ENCODE peak calls at places on chromosomes 13 and 19, in five cellular contexts. V is right cardiac atrium, M is cardiac muscle cell, J is psoas muscle, H is neuronal stem cell. Y is an unnamed sample.

GRCh38 chr13:33931397-33931987 is 113.5 kb downstream of the RFC3 start:
- DNase-seq in V (no peak), M (peak; percentile 76), J (no peak), H (peak; percentile 39), Y (peak; percentile 73)

GRCh38 chr19:48695743-48696352 is at the start of gene FUT2:
- DNase-seq in V (no peak), M (no peak), J (no peak), H (no peak), Y (peak; percentile 41)

GRCh38 chr13:113411216-113412023 is 41.9 kb downstream of the ADPRHL1 start:
- DNase-seq in V (peak; percentile 86), M (peak; percentile 74), J (peak; percentile 89), H (no peak), Y (peak; percentile 1)

GRCh38 chr19:10418281-10419199 is 1.8 kb upstream of the PDE4A start:
- DNase-seq in V (no peak), M (peak; percentile 28), J (no peak), H (peak; percentile 62), Y (peak; percentile 68)

GRCh38 chr13:74090397-74090796 is 43.8 kb downstream of the KLF12 start:
- DNase-seq in V (no peak), M (no peak), J (no peak), H (no peak), Y (no peak)

GRCh38 chr19:32650671-32651070 is 24.3 kb downstream of the ANKRD27 start:
- DNase-seq in V (no peak), M (no peak), J (no peak), H (no peak), Y (no peak)

GRCh38 chr19:44948763-44949374 is 3.0 kb downstream of the APOC2 start:
- DNase-seq in V (no peak), M (no peak), J (no peak), H (no peak), Y (no peak)

GRCh38 chr13:30299746-30300145 is 7.6 kb downstream of the KATNAL1 start:
- DNase-seq in V (no peak), M (no peak), J (no peak), H (no peak), Y (no peak)

GRCh38 chr13:99959538-99960230 is 11.9 kb downstream of the ZIC5 start:
- DNase-seq in V (no peak), M (no peak), J (no peak), H (no peak), Y (peak; percentile 68)

GRCh38 chr13:114147803-114148520 is 15.5 kb upstream of the RASA3 start:
- DNase-seq in V (no peak), M (no peak), J (no peak), H (no peak), Y (no peak)

GRCh38 chr13:98983182-98983581 is 5.3 kb upstream of the DOCK9 start:
- DNase-seq in V (no peak), M (no peak), J (no peak), H (no peak), Y (no peak)

GRCh38 chr19:55304279-55304978 is 20.6 kb downstream of the BRSK1 start:
- DNase-seq in V (peak; percentile 71), M (peak; percentile 33), J (no peak), H (no peak), Y (peak; percentile 83)

GRCh38 chr13:52695856-52696255 is 43.2 kb downstream of the SUGT1 start:
- DNase-seq in V (no peak), M (peak; percentile 65), J (no peak), H (no peak), Y (no peak)

GRCh38 chr19:4971424-4971793 is 2.5 kb downstream of the KDM4B start:
- DNase-seq in V (peak; percentile 65), M (peak; percentile 15), J (no peak), H (no peak), Y (no peak)

GRCh38 chr19:54435551-54436016 is 13.4 kb upstream of the LENG8 start:
- DNase-seq in V (no peak), M (no peak), J (no peak), H (no peak), Y (no peak)

GRCh38 chr19:18593367-18594095 is 4.9 kb downstream of the REX1BD start:
- DNase-seq in V (peak; percentile 69), M (no peak), J (no peak), H (no peak), Y (peak; percentile 42)

GRCh38 chr19:5553892-5554291 is 13.9 kb downstream of the TINCR start:
- DNase-seq in V (no peak), M (no peak), J (no peak), H (no peak), Y (no peak)

GRCh38 chr19:14333101-14333871 is 48.0 kb upstream of the ADGRE5 start:
- DNase-seq in V (peak; percentile 67), M (peak; percentile 75), J (no peak), H (no peak), Y (peak; percentile 59)

GRCh38 chr19:13208964-13209796 is 59.0 kb downstream of the IER2 start:
- DNase-seq in V (peak; percentile 61), M (no peak), J (no peak), H (no peak), Y (no peak)

GRCh38 chr13:95300625-95301134 is 571 bp downstream of the ABCC4 start:
- DNase-seq in V (peak; percentile 86), M (peak; percentile 38), J (peak; percentile 35), H (peak; percentile 35), Y (peak; percentile 73)

GRCh38 chr19:4016486-4016885 is 8.9 kb downstream of the PIAS4 start:
- DNase-seq in V (no peak), M (no peak), J (no peak), H (no peak), Y (no peak)

GRCh38 chr13:55554741-55555140 is 1586.0 kb upstream of the PRR20A start:
- DNase-seq in V (no peak), M (no peak), J (no peak), H (no peak), Y (no peak)

GRCh38 chr13:51286135-51287002 is 53.1 kb upstream of the SERPINE3 start:
- DNase-seq in V (peak; percentile 92), M (peak; percentile 79), J (peak; percentile 73), H (peak; percentile 75), Y (peak; percentile 88)

GRCh38 chr19:57374179-57374578 is 10.8 kb downstream of the TRAPPC2B start:
- DNase-seq in V (no peak), M (no peak), J (no peak), H (no peak), Y (no peak)
- H3K9me3 ChIP-seq in V (peaks cover 8% of the 10 kb centered on the region), M (no peaks in the 10 kb centered on the region), J (peaks cover 33% of the 10 kb centered on the region), H (peaks cover 41% of the 10 kb centered on the region), Y (no peaks in the 10 kb centered on the region)

GRCh38 chr19:37692956-37693660 is 26.5 kb downstream of the ZNF607 start:
- DNase-seq in V (no peak), M (peak; percentile 22), J (no peak), H (no peak), Y (no peak)

GRCh38 chr19:37698216-37698615 is 21.3 kb downstream of the ZNF607 start:
- DNase-seq in V (no peak), M (no peak), J (no peak), H (no peak), Y (no peak)

GRCh38 chr19:37695144-37695899 is 24.2 kb downstream of the ZNF607 start:
- DNase-seq in V (no peak), M (no peak), J (no peak), H (no peak), Y (no peak)

GRCh38 chr19:37699057-37699456 is 20.5 kb downstream of the ZNF607 start:
- DNase-seq in V (no peak), M (no peak), J (no peak), H (no peak), Y (no peak)
- H3K9me3 ChIP-seq in V (no peaks in the 10 kb centered on the region), M (no peaks in the 10 kb centered on the region), J (peaks cover 41% of the 10 kb centered on the region), H (peaks cover 73% of the 10 kb centered on the region), Y (no peaks in the 10 kb centered on the region)

GRCh38 chr19:9381367-9381785 is 18.6 kb downstream of the ZNF177 start:
- DNase-seq in V (no peak), M (no peak), J (no peak), H (no peak), Y (no peak)
- H3K9me3 ChIP-seq in V (peaks cover 46% of the 10 kb centered on the region), M (peaks cover 4% of the 10 kb centered on the region), J (peaks cover 100% of the 10 kb centered on the region), H (peaks cover 92% of the 10 kb centered on the region), Y (peaks cover 64% of the 10 kb centered on the region)

GRCh38 chr19:56866563-56866962 is 26.0 kb upstream of the PEG3 start:
- DNase-seq in V (no peak), M (no peak), J (no peak), H (peak; percentile 4), Y (no peak)

GRCh38 chr19:56874530-56874929 is 34.0 kb upstream of the PEG3 start:
- DNase-seq in V (no peak), M (no peak), J (no peak), H (no peak), Y (no peak)

GRCh38 chr19:56873493-56873892 is 33.0 kb upstream of the PEG3 start:
- DNase-seq in V (no peak), M (no peak), J (no peak), H (no peak), Y (no peak)

GRCh38 chr19:56868446-56868845 is 27.9 kb upstream of the PEG3 start:
- DNase-seq in V (no peak), M (no peak), J (no peak), H (no peak), Y (no peak)

GRCh38 chr19:56869886-56870285 is 29.4 kb upstream of the PEG3 start:
- DNase-seq in V (no peak), M (no peak), J (no peak), H (no peak), Y (no peak)
- H3K9me3 ChIP-seq in V (no peaks in the 10 kb centered on the region), M (no peaks in the 10 kb centered on the region), J (peaks cover 4% of the 10 kb centered on the region), H (peaks cover 3% of the 10 kb centered on the region), Y (peaks cover 14% of the 10 kb centered on the region)

GRCh38 chr13:96947343-96947910 is 46.8 kb downstream of the OXGR1 start:
- DNase-seq in V (peak; percentile 35), M (no peak), J (no peak), H (no peak), Y (no peak)

GRCh38 chr13:96952592-96952991 is 41.7 kb downstream of the OXGR1 start:
- DNase-seq in V (no peak), M (no peak), J (no peak), H (no peak), Y (no peak)

GRCh38 chr13:96948127-96948526 is 46.1 kb downstream of the OXGR1 start:
- DNase-seq in V (no peak), M (no peak), J (no peak), H (no peak), Y (no peak)

GRCh38 chr13:96940961-96941360 is 53.3 kb downstream of the OXGR1 start:
- DNase-seq in V (no peak), M (no peak), J (no peak), H (no peak), Y (no peak)

DNA sequence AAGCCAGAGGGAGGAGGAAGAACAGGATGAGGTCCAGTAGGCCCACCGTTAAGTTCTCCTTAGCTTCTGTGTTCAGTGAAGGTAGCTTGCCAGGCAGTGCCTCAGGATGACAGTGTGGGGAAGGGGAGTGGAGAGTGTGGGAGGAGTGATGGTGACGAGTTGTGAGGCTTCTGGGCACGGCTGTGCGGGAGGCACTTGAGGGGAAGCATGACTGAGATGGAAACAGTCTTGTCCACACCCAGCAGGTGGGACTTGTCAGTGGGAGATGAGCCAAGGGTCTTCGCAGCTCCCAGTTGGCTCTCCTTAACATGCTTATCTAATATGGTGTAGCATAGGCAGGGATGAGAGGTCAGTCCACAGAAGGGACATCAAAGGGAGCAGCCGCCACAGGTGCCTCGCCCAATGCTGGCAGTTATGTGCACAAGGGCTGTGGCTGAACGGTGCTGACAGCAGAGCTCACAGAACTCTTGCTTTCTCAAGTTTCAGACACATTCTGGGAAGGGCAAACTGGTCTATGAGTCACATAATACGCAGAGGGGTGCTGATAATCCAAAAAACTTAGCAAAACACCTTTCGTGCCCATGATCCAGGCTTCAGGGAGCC is 47.5 kb downstream of the OXGR1 start:
- DNase-seq in V (no peak), M (no peak), J (no peak), H (no peak), Y (no peak)
- H3K9me3 ChIP-seq in V (no peaks in the 10 kb centered on the region), M (no peaks in the 10 kb centered on the region), J (no peaks in the 10 kb centered on the region), H (no peaks in the 10 kb centered on the region), Y (no peaks in the 10 kb centered on the region)

Y was measured in neural progenitor cell.